ENCODE peak calls at places on chromosomes 4 and X, in nine cellular contexts. One of them, this sample, is unnamed.

GRCh38 chr4:47838445-47838844 is 578 bp upstream of the CORIN start:
- DNase-seq in GM12891: no peak
- DNase-seq in stomach: no peak
- DNase-seq in breast epithelium: no peak
- DNase-seq in K562: no peak
- DNase-seq in lower leg skin: no peak
- DNase-seq in Peyer's patch: no peak
- DNase-seq in adrenal gland: no peak
- DNase-seq in upper lobe of left lung: no peak
- DNase-seq in this sample: no peak

GRCh38 chr4:140754918-140755810 is 1.0 kb downstream of the TBC1D9 start:
- DNase-seq in GM12891: no peak
- DNase-seq in stomach: no peak
- DNase-seq in breast epithelium: no peak
- DNase-seq in K562: no peak
- DNase-seq in lower leg skin: no peak
- DNase-seq in Peyer's patch: no peak
- DNase-seq in adrenal gland: no peak
- DNase-seq in upper lobe of left lung: no peak
- DNase-seq in this sample: no peak

GRCh38 chr4:141314627-141315026 is 93.9 kb downstream of the ZNF330 start:
- DNase-seq in GM12891: no peak
- DNase-seq in stomach: no peak
- DNase-seq in breast epithelium: no peak
- DNase-seq in K562: no peak
- DNase-seq in lower leg skin: no peak
- DNase-seq in Peyer's patch: no peak
- DNase-seq in adrenal gland: no peak
- DNase-seq in upper lobe of left lung: no peak
- DNase-seq in this sample: no peak

GRCh38 chrX:40772290-40772689 is 36.9 kb upstream of the MED14 start:
- DNase-seq in GM12891: no peak
- DNase-seq in stomach: no peak
- DNase-seq in breast epithelium: no peak
- DNase-seq in K562: no peak
- DNase-seq in lower leg skin: no peak
- DNase-seq in Peyer's patch: no peak
- DNase-seq in adrenal gland: no peak
- DNase-seq in upper lobe of left lung: no peak
- DNase-seq in this sample: no peak

GRCh38 chrX:37871626-37872302 is 24.4 kb upstream of the DYNLT3 start:
- DNase-seq in GM12891: no peak
- DNase-seq in stomach: peak; percentile 29
- DNase-seq in breast epithelium: no peak
- DNase-seq in K562: peak; percentile 64
- DNase-seq in lower leg skin: peak; percentile 13
- DNase-seq in Peyer's patch: no peak
- DNase-seq in adrenal gland: peak; percentile 53
- DNase-seq in upper lobe of left lung: no peak
- DNase-seq in this sample: peak; percentile 26

GRCh38 chr4:83252782-83253405 is 31.7 kb downstream of the COQ2 start:
- DNase-seq in GM12891: peak; percentile 35
- DNase-seq in stomach: peak; percentile 79
- DNase-seq in breast epithelium: peak; percentile 26
- DNase-seq in K562: peak; percentile 80
- DNase-seq in lower leg skin: peak; percentile 55
- DNase-seq in Peyer's patch: peak; percentile 83
- DNase-seq in adrenal gland: peak; percentile 75
- DNase-seq in upper lobe of left lung: peak; percentile 83
- DNase-seq in this sample: no peak

GRCh38 chrX:153830632-153831434 is 489 bp upstream of the PDZD4 start:
- DNase-seq in GM12891: no peak
- DNase-seq in stomach: no peak
- DNase-seq in breast epithelium: no peak
- DNase-seq in K562: no peak
- DNase-seq in lower leg skin: no peak
- DNase-seq in Peyer's patch: no peak
- DNase-seq in adrenal gland: no peak
- DNase-seq in upper lobe of left lung: no peak
- DNase-seq in this sample: no peak

GRCh38 chr4:11423465-11423864 is 5.2 kb downstream of the HS3ST1 start:
- DNase-seq in GM12891: no peak
- DNase-seq in stomach: no peak
- DNase-seq in breast epithelium: no peak
- DNase-seq in K562: no peak
- DNase-seq in lower leg skin: no peak
- DNase-seq in Peyer's patch: no peak
- DNase-seq in adrenal gland: no peak
- DNase-seq in upper lobe of left lung: no peak
- DNase-seq in this sample: no peak

GRCh38 chrX:49876750-49877149 is 2.5 kb upstream of the USP27X start:
- DNase-seq in GM12891: peak; percentile 22
- DNase-seq in stomach: no peak
- DNase-seq in breast epithelium: no peak
- DNase-seq in K562: peak; percentile 56
- DNase-seq in lower leg skin: no peak
- DNase-seq in Peyer's patch: no peak
- DNase-seq in adrenal gland: no peak
- DNase-seq in upper lobe of left lung: no peak
- DNase-seq in this sample: peak; percentile 4

GRCh38 chrX:50812995-50813842 is 775 bp downstream of the SHROOM4 start:
- DNase-seq in GM12891: no peak
- DNase-seq in stomach: peak; percentile 27
- DNase-seq in breast epithelium: no peak
- DNase-seq in K562: no peak
- DNase-seq in lower leg skin: peak; percentile 10
- DNase-seq in Peyer's patch: no peak
- DNase-seq in adrenal gland: peak; percentile 33
- DNase-seq in upper lobe of left lung: peak; percentile 30
- DNase-seq in this sample: no peak

GRCh38 chr4:55308071-55308470 is 38.0 kb upstream of the SRD5A3 start:
- DNase-seq in GM12891: no peak
- DNase-seq in stomach: no peak
- DNase-seq in breast epithelium: no peak
- DNase-seq in K562: no peak
- DNase-seq in lower leg skin: no peak
- DNase-seq in Peyer's patch: no peak
- DNase-seq in adrenal gland: no peak
- DNase-seq in upper lobe of left lung: no peak
- DNase-seq in this sample: no peak

GRCh38 chrX:97845451-97845850 is 961.7 kb downstream of the RPA4 start:
- DNase-seq in GM12891: no peak
- DNase-seq in stomach: no peak
- DNase-seq in breast epithelium: no peak
- DNase-seq in K562: no peak
- DNase-seq in lower leg skin: no peak
- DNase-seq in Peyer's patch: no peak
- DNase-seq in adrenal gland: no peak
- DNase-seq in upper lobe of left lung: no peak
- DNase-seq in this sample: no peak

GRCh38 chr4:29571322-29571721 is 1148.8 kb upstream of the PCDH7 start:
- DNase-seq in GM12891: no peak
- DNase-seq in stomach: no peak
- DNase-seq in breast epithelium: no peak
- DNase-seq in K562: no peak
- DNase-seq in lower leg skin: no peak
- DNase-seq in Peyer's patch: no peak
- DNase-seq in adrenal gland: no peak
- DNase-seq in upper lobe of left lung: no peak
- DNase-seq in this sample: no peak

DNA sequence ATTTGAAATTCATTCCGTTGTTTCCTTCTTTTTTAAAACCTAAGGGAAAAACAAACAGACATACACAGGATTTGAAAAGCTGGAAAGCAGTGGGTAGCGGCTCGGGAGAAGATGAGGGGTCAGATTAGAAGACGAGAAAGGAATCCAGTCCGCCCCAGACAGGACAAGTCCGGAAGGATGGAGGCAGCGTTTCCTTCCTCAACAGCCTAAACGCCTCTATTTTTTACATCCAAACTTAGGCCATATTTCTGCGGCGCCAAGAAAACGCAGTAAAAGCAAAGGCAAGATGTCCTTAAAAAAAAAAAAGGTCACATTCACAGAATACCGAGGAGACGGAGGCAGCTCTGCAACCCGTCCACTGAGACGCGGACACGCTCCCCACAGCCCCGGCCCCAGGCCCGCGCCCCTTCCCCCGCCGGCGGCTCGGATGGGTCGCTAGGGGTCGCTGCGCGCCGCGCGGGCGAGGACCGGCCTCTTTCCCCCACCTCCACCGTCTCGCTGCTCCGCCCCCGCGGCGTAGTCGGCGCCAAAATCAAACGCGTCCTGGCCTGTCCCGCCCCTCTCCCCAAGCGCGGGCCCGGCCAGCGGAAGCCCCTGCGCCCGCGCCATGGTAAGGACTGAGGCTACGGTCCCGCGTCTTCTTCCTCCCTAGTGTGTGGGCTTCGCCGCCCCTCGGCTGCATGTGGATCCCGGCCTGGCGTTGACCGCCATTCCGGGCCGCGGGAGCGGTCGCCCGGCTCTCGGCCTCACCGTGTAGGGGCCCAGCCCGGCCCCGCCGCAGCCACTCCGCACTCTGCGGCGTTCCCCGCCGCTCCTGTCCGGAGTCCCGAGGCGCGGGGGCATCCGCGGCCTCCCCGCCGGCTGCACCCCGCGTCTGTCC is at the start of gene MND1:
- DNase-seq in GM12891: peak; percentile 78
- DNase-seq in stomach: peak; percentile 79
- DNase-seq in breast epithelium: peak; percentile 58
- DNase-seq in K562: peak; percentile 95
- DNase-seq in lower leg skin: peak; percentile 73
- DNase-seq in Peyer's patch: peak; percentile 80
- DNase-seq in adrenal gland: peak; percentile 72
- DNase-seq in upper lobe of left lung: peak; percentile 84
- DNase-seq in this sample: peak; percentile 61
- TF ChIP-seq POLR2A in GM12891: peak; percentile 54
- TF ChIP-seq POLR2A in stomach: no peak
- TF ChIP-seq POLR2A in breast epithelium: no peak
- TF ChIP-seq POLR2A in K562: peak; percentile 90
- TF ChIP-seq POLR2A in lower leg skin: no peak
- TF ChIP-seq POLR2A in Peyer's patch: no peak
- TF ChIP-seq POLR2A in adrenal gland: no peak
- TF ChIP-seq POLR2A in upper lobe of left lung: no peak
- TF ChIP-seq POLR2A in this sample: peak; percentile 82

GRCh38 chr4:126306152-126306869 is 991.6 kb downstream of the FAT4 start:
- DNase-seq in GM12891: no peak
- DNase-seq in stomach: no peak
- DNase-seq in breast epithelium: no peak
- DNase-seq in K562: no peak
- DNase-seq in lower leg skin: peak; percentile 53
- DNase-seq in Peyer's patch: no peak
- DNase-seq in adrenal gland: no peak
- DNase-seq in upper lobe of left lung: no peak
- DNase-seq in this sample: no peak
- TF ChIP-seq POLR2A in GM12891: no peak
- TF ChIP-seq POLR2A in stomach: no peak
- TF ChIP-seq POLR2A in breast epithelium: no peak
- TF ChIP-seq POLR2A in K562: no peak
- TF ChIP-seq POLR2A in lower leg skin: no peak
- TF ChIP-seq POLR2A in Peyer's patch: no peak
- TF ChIP-seq POLR2A in adrenal gland: no peak
- TF ChIP-seq POLR2A in upper lobe of left lung: no peak
- TF ChIP-seq POLR2A in this sample: no peak

GRCh38 chr4:13657016-13657415 is 29.5 kb upstream of the BOD1L1 start:
- DNase-seq in GM12891: no peak
- DNase-seq in stomach: no peak
- DNase-seq in breast epithelium: no peak
- DNase-seq in K562: no peak
- DNase-seq in lower leg skin: no peak
- DNase-seq in Peyer's patch: no peak
- DNase-seq in adrenal gland: no peak
- DNase-seq in upper lobe of left lung: no peak
- DNase-seq in this sample: no peak

GRCh38 chr4:13653356-13653755 is 25.8 kb upstream of the BOD1L1 start:
- DNase-seq in GM12891: no peak
- DNase-seq in stomach: no peak
- DNase-seq in breast epithelium: no peak
- DNase-seq in K562: no peak
- DNase-seq in lower leg skin: no peak
- DNase-seq in Peyer's patch: no peak
- DNase-seq in adrenal gland: no peak
- DNase-seq in upper lobe of left lung: no peak
- DNase-seq in this sample: no peak

GRCh38 chr4:13659341-13660070 is 32.0 kb upstream of the BOD1L1 start:
- DNase-seq in GM12891: no peak
- DNase-seq in stomach: no peak
- DNase-seq in breast epithelium: no peak
- DNase-seq in K562: no peak
- DNase-seq in lower leg skin: no peak
- DNase-seq in Peyer's patch: no peak
- DNase-seq in adrenal gland: no peak
- DNase-seq in upper lobe of left lung: no peak
- DNase-seq in this sample: no peak

GRCh38 chr4:13654158-13654797 is 26.8 kb upstream of the BOD1L1 start:
- DNase-seq in GM12891: peak; percentile 45
- DNase-seq in stomach: peak; percentile 86
- DNase-seq in breast epithelium: peak; percentile 55
- DNase-seq in K562: peak; percentile 76
- DNase-seq in lower leg skin: peak; percentile 74
- DNase-seq in Peyer's patch: peak; percentile 75
- DNase-seq in adrenal gland: peak; percentile 74
- DNase-seq in upper lobe of left lung: peak; percentile 73
- DNase-seq in this sample: peak; percentile 40

DNA sequence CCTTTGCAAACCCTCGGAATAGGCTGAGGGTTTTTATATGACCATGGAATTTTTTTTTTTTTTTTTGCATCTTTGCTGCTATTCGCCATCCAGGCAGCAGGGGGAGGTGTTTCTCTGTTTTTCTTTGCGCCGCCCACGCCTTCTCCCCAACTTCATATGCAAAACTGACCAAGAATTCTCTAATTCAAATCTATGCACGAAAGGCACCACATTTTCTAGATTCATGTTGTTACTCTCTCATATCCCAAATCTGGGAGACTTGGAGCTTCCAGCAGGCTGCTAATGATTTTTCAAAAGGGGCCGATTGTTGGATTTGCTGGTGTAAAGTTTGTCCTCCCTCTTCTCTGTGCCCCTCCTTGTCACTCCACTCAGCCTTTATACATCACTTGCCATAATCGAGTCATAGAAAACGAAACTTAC is 29.1 kb upstream of the BOD1L1 start:
- DNase-seq in GM12891: no peak
- DNase-seq in stomach: peak; percentile 59
- DNase-seq in breast epithelium: peak; percentile 48
- DNase-seq in K562: peak; percentile 61
- DNase-seq in lower leg skin: peak; percentile 22
- DNase-seq in Peyer's patch: peak; percentile 70
- DNase-seq in adrenal gland: peak; percentile 67
- DNase-seq in upper lobe of left lung: peak; percentile 56
- DNase-seq in this sample: peak; percentile 7
- TF ChIP-seq POLR2A in GM12891: no peak
- TF ChIP-seq POLR2A in stomach: no peak
- TF ChIP-seq POLR2A in breast epithelium: no peak
- TF ChIP-seq POLR2A in K562: no peak
- TF ChIP-seq POLR2A in lower leg skin: no peak
- TF ChIP-seq POLR2A in Peyer's patch: no peak
- TF ChIP-seq POLR2A in adrenal gland: no peak
- TF ChIP-seq POLR2A in upper lobe of left lung: no peak
- TF ChIP-seq POLR2A in this sample: no peak

DNA sequence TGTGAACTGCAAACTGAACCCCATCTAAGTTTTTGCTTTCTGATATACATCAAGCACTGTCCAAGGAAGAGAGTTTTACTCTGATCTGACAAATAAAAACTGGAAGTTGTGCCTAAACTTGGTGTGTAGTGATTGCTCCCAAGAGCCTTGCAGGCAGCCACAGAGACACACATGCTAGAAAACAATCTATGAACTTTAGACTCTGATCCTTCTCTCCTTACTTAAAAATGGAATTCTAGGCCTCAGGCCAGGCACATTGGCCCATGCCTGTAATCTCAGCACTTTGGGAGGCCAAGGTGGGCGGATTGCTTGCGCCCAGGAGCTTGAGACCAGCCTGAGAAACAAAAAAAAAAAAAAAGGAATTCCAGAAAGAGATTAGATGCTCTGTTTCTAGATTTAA is 45.7 kb upstream of the S100G start:
- DNase-seq in GM12891: no peak
- DNase-seq in stomach: no peak
- DNase-seq in breast epithelium: no peak
- DNase-seq in K562: no peak
- DNase-seq in lower leg skin: no peak
- DNase-seq in Peyer's patch: no peak
- DNase-seq in adrenal gland: no peak
- DNase-seq in upper lobe of left lung: no peak
- DNase-seq in this sample: no peak
- TF ChIP-seq POLR2A in GM12891: no peak
- TF ChIP-seq POLR2A in stomach: no peak
- TF ChIP-seq POLR2A in breast epithelium: no peak
- TF ChIP-seq POLR2A in K562: no peak
- TF ChIP-seq POLR2A in lower leg skin: no peak
- TF ChIP-seq POLR2A in Peyer's patch: no peak
- TF ChIP-seq POLR2A in adrenal gland: no peak
- TF ChIP-seq POLR2A in upper lobe of left lung: no peak
- TF ChIP-seq POLR2A in this sample: no peak

This sample was measured in H54.